ENCODE peak calls at places on chromosome 7, in four cellular contexts. K is right atrium auricular region, M is astrocyte, Q is WTC11. I is an unnamed sample.

GRCh38 chr7:51127618-51127904 is 189.0 kb downstream of the COBL start:
- DNase-seq in M (no peak), Q (no peak), K (peak), I (peak)

GRCh38 chr7:66138994-66139752 is 24.5 kb downstream of the CRCP start:
- DNase-seq in Q (no peak), M (peak), K (no peak), I (no peak)

GRCh38 chr7:155590215-155591023 is 44.1 kb upstream of the CNPY1 start:
- DNase-seq in Q (peak), M (peak), K (no peak), I (no peak)

GRCh38 chr7:94250124-94250523 is 144.6 kb upstream of the COL1A2 start:
- DNase-seq in Q (no peak), M (peak), K (no peak), I (no peak)

GRCh38 chr7:69430502-69431145 is 167.7 kb upstream of the AUTS2 start:
- DNase-seq in M (no peak), Q (no peak), K (no peak), I (no peak)

GRCh38 chr7:111486472-111487142 is 75.7 kb downstream of the IMMP2L start:
- DNase-seq in M (peak), K (no peak), Q (no peak), I (no peak)

GRCh38 chr7:18799899-18800298 is 304.4 kb downstream of the HDAC9 start:
- DNase-seq in K (no peak), M (no peak), Q (no peak), I (no peak)

GRCh38 chr7:142506601-142507000 is 242.7 kb upstream of the PRSS1 start:
- DNase-seq in Q (no peak), M (no peak), K (no peak), I (no peak)

GRCh38 chr7:114478384-114478783 is 63.8 kb downstream of the FOXP2 start:
- DNase-seq in Q (no peak), M (no peak), K (no peak), I (no peak)

GRCh38 chr7:141421306-141421705 is 129.9 kb upstream of the AGK start:
- DNase-seq in Q (no peak), K (no peak), M (no peak), I (no peak)

GRCh38 chr7:149202831-149203231 is 7.5 kb downstream of the ZNF282 start:
- DNase-seq in K (no peak), Q (no peak), M (peak), I (no peak)

GRCh38 chr7:86914468-86915054 is 144.9 kb downstream of the ELAPOR2 start:
- DNase-seq in K (no peak), M (no peak), Q (no peak), I (no peak)
- TF ChIP-seq CTCF in K (peak), M (peak), Q (peak), I (peak)

GRCh38 chr7:99767662-99768061 is 16.3 kb downstream of the CYP3A4 start:
- DNase-seq in M (no peak), Q (no peak), K (no peak), I (no peak)
- TF ChIP-seq CTCF in M (no peak), Q (no peak), K (no peak), I (no peak)

GRCh38 chr7:34165927-34166550 is 260.7 kb downstream of the BMPER start:
- DNase-seq in K (no peak), Q (no peak), M (peak), I (no peak)
- TF ChIP-seq CTCF in K (peak), Q (peak), M (peak), I (peak)

DNA sequence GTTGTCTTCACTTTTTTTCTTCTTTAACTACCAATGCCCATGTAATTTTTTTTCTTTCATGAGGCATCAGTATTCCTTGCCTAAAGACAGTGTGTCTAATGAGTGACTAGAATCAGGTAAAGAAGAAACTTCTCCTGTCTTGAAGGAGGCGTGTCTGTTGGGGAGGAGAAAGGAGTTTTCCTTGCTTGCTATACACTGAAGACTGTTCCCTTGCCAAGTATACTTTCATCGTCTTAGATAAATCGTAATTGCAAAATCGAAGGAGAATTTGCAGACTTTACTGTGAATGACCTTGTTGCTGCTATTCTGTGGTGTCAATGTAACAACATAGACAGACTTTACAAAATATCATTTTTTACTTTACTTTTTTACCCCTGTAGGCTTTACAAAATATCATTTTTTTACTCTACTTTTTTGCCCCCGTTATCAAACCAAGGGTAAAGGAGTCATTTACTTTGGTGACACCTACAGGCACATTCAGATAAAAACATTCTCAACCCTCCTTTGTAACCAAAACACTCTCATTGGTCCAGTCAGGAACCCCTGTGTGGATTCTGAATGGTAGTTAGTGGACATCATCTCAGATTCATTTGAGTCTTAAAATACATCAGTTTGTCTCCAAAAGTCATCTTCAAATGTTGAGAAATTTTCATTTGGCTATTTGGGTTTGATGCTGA is 232.4 kb downstream of the AHR start:
- DNase-seq in Q (no peak), M (no peak), K (no peak), I (no peak)
- TF ChIP-seq CTCF in Q (no peak), M (no peak), K (peak), I (peak)

GRCh38 chr7:151755131-151755787 is 121.7 kb downstream of the PRKAG2 start:
- DNase-seq in M (no peak), K (no peak), Q (no peak), I (no peak)

GRCh38 chr7:151756076-151756731 is 120.7 kb downstream of the PRKAG2 start:
- DNase-seq in Q (no peak), K (no peak), M (peak), I (no peak)

GRCh38 chr7:151754688-151755130 is 122.2 kb downstream of the PRKAG2 start:
- DNase-seq in K (no peak), Q (no peak), M (no peak), I (no peak)

GRCh38 chr7:151752816-151753600 is 123.9 kb downstream of the PRKAG2 start:
- DNase-seq in K (no peak), M (peak), Q (no peak), I (no peak)

DNA sequence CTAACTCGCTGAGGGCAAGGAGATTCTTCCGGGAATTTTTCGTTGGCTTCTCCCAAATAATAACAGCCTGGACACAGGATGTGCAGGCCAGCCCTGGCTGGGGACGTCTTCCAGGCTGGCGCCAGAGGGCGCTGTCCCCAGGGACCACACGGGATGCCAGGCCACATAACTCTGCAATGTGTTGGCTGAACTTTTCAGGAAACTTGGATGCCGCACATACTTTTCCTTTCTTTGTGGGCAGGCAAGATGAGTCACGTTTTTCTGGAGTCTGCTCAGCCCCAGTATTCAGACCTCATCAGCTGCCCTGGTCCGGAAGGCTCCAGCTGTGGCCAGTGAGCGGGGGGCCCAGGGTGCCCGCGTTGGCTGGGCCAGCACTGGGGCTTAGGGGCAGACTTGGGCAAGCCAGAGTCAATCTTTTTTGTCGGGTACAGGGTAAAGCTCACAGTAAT is 122.7 kb downstream of the PRKAG2 start:
- DNase-seq in K (peak), M (peak), Q (peak), I (peak)
- TF ChIP-seq CTCF in K (peak), M (peak), Q (peak), I (peak)

GRCh38 chr7:234041-234711 is 41.8 kb downstream of the FAM20C start:
- DNase-seq in Q (no peak), M (no peak), K (no peak), I (no peak)
- TF ChIP-seq CTCF in Q (no peak), M (no peak), K (no peak), I (peak)

I was measured in osteocyte.